ENCODE peak calls at places on chromosome 17, in eight cellular contexts. H, P, J, B, I, D, Q and V are unnamed samples.

GRCh38 chr17:83189673-83190385 is 110.4 kb downstream of the METRNL start:
- DNase-seq in Q (no peak), I (peak), D (peak), H (no peak), B (peak), P (peak), J (no peak), V (no peak)

GRCh38 chr17:9878791-9879525 is 26.1 kb downstream of the RCVRN start:
- DNase-seq in J (no peak), P (peak), H (no peak), D (no peak), B (no peak), Q (no peak), I (peak), V (no peak)

GRCh38 chr17:57104461-57105175 is 19.6 kb downstream of the AKAP1 start:
- DNase-seq in H (no peak), D (no peak), I (peak), J (no peak), P (peak), Q (peak), B (peak), V (no peak)

GRCh38 chr17:17119533-17119932 is 77.3 kb downstream of the MPRIP start:
- DNase-seq in J (peak), H (no peak), Q (peak), I (peak), P (peak), D (no peak), B (peak), V (no peak)

GRCh38 chr17:63356275-63356905 is 89.7 kb downstream of the CYB561 start:
- DNase-seq in P (peak), J (no peak), D (no peak), B (no peak), I (peak), H (peak), Q (peak), V (peak)

GRCh38 chr17:59366773-59367656 is 35.6 kb downstream of the YPEL2 start:
- DNase-seq in H (no peak), D (peak), I (peak), Q (no peak), P (peak), J (no peak), B (no peak), V (peak)

GRCh38 chr17:29089601-29090044 is 46.7 kb downstream of the PIPOX start:
- DNase-seq in D (no peak), P (no peak), J (no peak), B (no peak), I (no peak), Q (no peak), H (no peak), V (no peak)

GRCh38 chr17:79573196-79573929 is 37.5 kb downstream of the RBFOX3 start:
- DNase-seq in P (no peak), H (no peak), J (no peak), Q (peak), I (no peak), D (no peak), B (peak), V (no peak)

GRCh38 chr17:38870259-38871165 is 654 bp downstream of the LASP1 start:
- DNase-seq in J (peak), H (no peak), P (peak), Q (peak), I (peak), B (peak), D (peak), V (peak)

GRCh38 chr17:61416540-61417363 is 17.1 kb downstream of the TBX2 start:
- DNase-seq in B (peak), D (peak), J (no peak), Q (peak), H (peak), I (peak), P (peak), V (peak)

GRCh38 chr17:69046130-69046807 is 14.5 kb downstream of the ABCA9 start:
- DNase-seq in I (no peak), Q (no peak), P (no peak), J (no peak), D (no peak), B (no peak), H (no peak), V (no peak)

GRCh38 chr17:31313982-31314787 is at the start of gene EVI2B:
- DNase-seq in B (no peak), Q (peak), J (no peak), H (no peak), P (peak), I (peak), D (no peak), V (peak)

GRCh38 chr17:66805567-66805966 is 29.4 kb upstream of the CACNG5 start:
- DNase-seq in Q (no peak), D (no peak), I (no peak), P (no peak), B (peak), H (no peak), J (no peak), V (no peak)

GRCh38 chr17:2707721-2708584 is 3.6 kb downstream of the CLUH start:
- DNase-seq in P (peak), J (no peak), B (peak), I (no peak), Q (no peak), H (no peak), D (peak), V (peak)

GRCh38 chr17:29039764-29040598 is 3.0 kb upstream of the PIPOX start:
- DNase-seq in Q (peak), D (no peak), H (no peak), J (no peak), B (no peak), P (peak), I (peak), V (no peak)

GRCh38 chr17:81117672-81118198 is 47.6 kb upstream of the PVALEF start:
- DNase-seq in B (no peak), H (no peak), J (no peak), P (no peak), I (no peak), Q (no peak), D (no peak), V (no peak)

GRCh38 chr17:59769891-59770290 is 62.4 kb downstream of the VMP1 start:
- DNase-seq in J (no peak), P (peak), B (no peak), Q (peak), I (no peak), D (no peak), H (no peak), V (no peak)

GRCh38 chr17:4304417-4305027 is 40.7 kb upstream of the ANKFY1 start:
- DNase-seq in D (no peak), H (peak), J (peak), B (no peak), P (peak), Q (peak), I (peak), V (peak)

GRCh38 chr17:61000911-61001310 is 323.3 kb downstream of the BCAS3 start:
- DNase-seq in B (no peak), I (peak), D (no peak), J (no peak), H (no peak), P (peak), Q (no peak), V (peak)

GRCh38 chr17:73013816-73014663 is 78.4 kb downstream of the SLC39A11 start:
- DNase-seq in I (peak), B (no peak), D (no peak), P (peak), J (no peak), Q (no peak), H (peak), V (no peak)

GRCh38 chr17:31457391-31458234 is 66.1 kb downstream of the RAB11FIP4 start:
- DNase-seq in H (no peak), B (no peak), Q (no peak), J (no peak), P (no peak), D (no peak), I (no peak), V (no peak)

GRCh38 chr17:58535431-58535830 is 21.0 kb upstream of the MTMR4 start:
- DNase-seq in P (peak), I (peak), D (no peak), B (no peak), J (no peak), H (peak), Q (no peak), V (peak)

GRCh38 chr17:3798273-3799180 is 2.5 kb downstream of the ITGAE start:
- DNase-seq in B (peak), J (no peak), D (no peak), H (no peak), I (no peak), Q (no peak), P (peak), V (peak)

GRCh38 chr17:28575126-28575795 is 1.4 kb downstream of the ALDOC start:
- DNase-seq in D (no peak), B (no peak), H (no peak), I (no peak), J (no peak), P (no peak), Q (no peak), V (no peak)

GRCh38 chr17:43468746-43469544 is 14.8 kb upstream of the DHX8 start:
- DNase-seq in B (no peak), P (peak), D (no peak), Q (peak), H (peak), J (no peak), I (peak), V (peak)

GRCh38 chr17:57505841-57506240 is 239.3 kb downstream of the CCDC182 start:
- DNase-seq in J (no peak), H (no peak), Q (no peak), I (no peak), B (no peak), P (no peak), D (no peak), V (no peak)

GRCh38 chr17:51056813-51057510 is 63.7 kb downstream of the SPAG9 start:
- DNase-seq in Q (peak), J (no peak), H (peak), B (no peak), D (no peak), P (peak), I (peak), V (peak)

GRCh38 chr17:67680445-67681224 is 37.1 kb upstream of the NOL11 start:
- DNase-seq in H (no peak), B (no peak), Q (no peak), D (no peak), I (no peak), J (no peak), P (no peak), V (no peak)

GRCh38 chr17:2093349-2093748 is 38.4 kb downstream of the HIC1 start:
- DNase-seq in B (no peak), Q (no peak), J (no peak), H (no peak), D (no peak), P (no peak), I (no peak), V (no peak)

GRCh38 chr17:64256913-64257807 is 5.9 kb downstream of the TEX2 start:
- DNase-seq in P (peak), H (no peak), J (no peak), B (no peak), I (peak), D (no peak), Q (peak), V (peak)

GRCh38 chr17:16491703-16492612 is at the start of gene LRRC75A:
- DNase-seq in D (peak), I (peak), B (peak), H (no peak), J (peak), Q (peak), P (peak), V (peak)

GRCh38 chr17:3528604-3529511 is 28.8 kb downstream of the TRPV3 start:
- DNase-seq in Q (no peak), I (no peak), J (no peak), B (peak), P (no peak), H (no peak), D (peak), V (no peak)

GRCh38 chr17:38729368-38729885 is 714 bp upstream of the CISD3 start:
- DNase-seq in H (no peak), Q (no peak), P (no peak), D (no peak), B (no peak), I (no peak), J (no peak), V (no peak)

GRCh38 chr17:29102046-29102445 is 59.1 kb downstream of the PIPOX start:
- DNase-seq in B (no peak), I (no peak), J (no peak), P (no peak), H (no peak), Q (no peak), D (no peak), V (no peak)

GRCh38 chr17:16027708-16028584 is 28.3 kb downstream of the TTC19 start:
- DNase-seq in I (peak), Q (peak), H (peak), B (no peak), P (peak), J (no peak), D (no peak), V (no peak)

GRCh38 chr17:82815354-82815753 is 24.5 kb downstream of the ZNF750 start:
- DNase-seq in H (no peak), Q (no peak), J (no peak), I (no peak), D (no peak), P (no peak), B (no peak), V (no peak)

GRCh38 chr17:59754547-59754946 is 47.1 kb downstream of the VMP1 start:
- DNase-seq in P (peak), J (no peak), B (no peak), Q (peak), I (peak), H (peak), D (no peak), V (no peak)

GRCh38 chr17:75079023-75079373 is 8.8 kb upstream of the SLC16A5 start:
- DNase-seq in J (no peak), D (no peak), I (no peak), Q (no peak), P (no peak), H (no peak), B (no peak), V (no peak)

GRCh38 chr17:75077490-75078096 is 10.2 kb upstream of the SLC16A5 start:
- DNase-seq in Q (no peak), D (peak), P (peak), J (no peak), B (peak), H (no peak), I (no peak), V (no peak)

GRCh38 chr17:75075597-75076253 is 12.0 kb upstream of the SLC16A5 start:
- DNase-seq in D (no peak), B (no peak), H (no peak), J (no peak), I (no peak), Q (no peak), P (no peak), V (no peak)

GRCh38 chr17:75077072-75077489 is 10.7 kb upstream of the SLC16A5 start:
- DNase-seq in J (no peak), I (no peak), H (no peak), Q (no peak), D (no peak), B (no peak), P (no peak), V (no peak)

GRCh38 chr17:75078097-75079022 is 9.4 kb upstream of the SLC16A5 start:
- DNase-seq in D (no peak), Q (peak), B (no peak), P (peak), I (peak), J (no peak), H (peak), V (no peak)
- H3K4me3 ChIP-seq in D (peak), Q (no peak), B (peak), P (peak), I (no peak), J (no peak), H (peak), V (no peak)

GRCh38 chr17:45319239-45319703 is 2.5 kb upstream of the MAP3K14 start:
- DNase-seq in B (no peak), J (no peak), D (no peak), P (peak), I (peak), Q (peak), H (peak), V (no peak)
- H3K27ac ChIP-seq in B (no peak), J (no peak), D (no peak), P (peak), I (peak), Q (peak), H (peak), V (no peak)

GRCh38 chr17:41315814-41316430 is 412 bp upstream of the KRTAP17-1 start:
- DNase-seq in Q (peak), H (no peak), B (no peak), J (no peak), I (no peak), D (no peak), P (no peak), V (no peak)

GRCh38 chr17:41311111-41311510 is 2.0 kb upstream of the KRTAP16-1 start:
- DNase-seq in H (no peak), Q (no peak), P (no peak), D (no peak), I (no peak), J (no peak), B (no peak), V (no peak)

DNA sequence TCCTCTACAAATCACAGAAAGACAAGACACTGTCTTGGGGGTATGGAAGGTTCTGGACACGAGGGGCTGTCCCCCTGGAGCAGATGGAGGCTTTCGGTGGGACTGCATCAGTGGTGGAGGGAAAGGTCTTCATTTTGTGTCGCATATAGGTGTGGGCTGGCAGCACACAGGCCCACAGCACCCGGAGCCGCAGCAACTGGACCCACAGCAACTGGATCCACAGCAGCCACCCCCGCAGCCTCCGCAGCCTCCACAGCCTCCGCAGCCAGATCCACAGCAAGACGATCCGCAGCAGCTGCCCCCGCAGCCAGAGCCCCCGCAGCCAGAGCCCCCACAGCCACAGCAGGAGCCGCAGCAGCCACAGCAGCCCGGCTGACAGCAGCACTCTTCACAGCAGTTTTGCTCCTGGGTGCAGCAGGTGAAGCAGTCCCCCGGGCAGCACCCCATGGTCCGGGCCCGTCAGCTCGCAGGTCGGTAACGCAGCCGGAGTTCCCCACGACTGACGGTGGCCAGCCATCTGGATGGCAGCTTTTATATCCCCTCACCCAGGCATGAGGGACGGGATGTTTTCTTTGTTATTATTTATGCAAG is at the start of gene KRTAP17-1:
- DNase-seq in P (no peak), D (no peak), I (no peak), Q (no peak), H (no peak), B (no peak), J (no peak), V (no peak)
- H3K4me3 ChIP-seq in P (no peak), D (no peak), I (no peak), Q (no peak), H (no peak), B (no peak), J (no peak), V (no peak)

DNA sequence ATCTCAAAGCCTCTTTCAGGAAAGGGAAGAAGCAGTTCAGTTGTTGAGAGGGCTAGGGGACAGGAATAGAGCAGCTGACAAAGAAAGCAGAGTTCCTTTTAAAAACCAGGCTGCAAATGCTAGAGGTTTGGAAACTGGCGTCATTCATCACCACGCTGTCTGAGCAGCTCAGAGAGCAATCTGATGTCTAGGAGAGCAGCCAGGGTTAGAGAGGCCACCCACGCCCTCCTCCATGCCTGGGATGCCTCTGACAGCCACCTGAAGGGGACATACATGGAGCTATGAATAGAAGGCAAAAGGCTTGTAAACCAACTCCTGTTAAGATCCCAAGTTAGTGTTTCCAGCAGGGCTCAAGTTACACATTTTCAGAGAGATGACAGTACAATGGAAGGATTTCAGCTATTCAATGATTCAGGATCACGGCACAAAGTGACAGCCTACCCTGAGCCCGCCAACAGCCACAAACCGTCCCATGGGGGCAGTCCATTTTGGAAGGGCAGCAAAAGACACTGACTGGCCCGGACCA is 12.4 kb downstream of the RAB5C start:
- DNase-seq in P (peak), D (no peak), Q (no peak), I (peak), B (no peak), J (no peak), H (no peak), V (peak)
- H3K27ac ChIP-seq in P (peak), D (peak), Q (no peak), I (peak), B (no peak), J (no peak), H (no peak), V (peak)

GRCh38 chr17:12666718-12667117 is 1.0 kb downstream of the MYOCD start:
- DNase-seq in I (no peak), P (no peak), H (no peak), D (no peak), B (no peak), J (no peak), Q (no peak), V (no peak)

GRCh38 chr17:12664894-12665262 is 812 bp upstream of the MYOCD start:
- DNase-seq in B (no peak), Q (no peak), J (no peak), D (no peak), P (peak), H (no peak), I (no peak), V (no peak)

GRCh38 chr17:12665263-12666210 is at the start of gene MYOCD:
- DNase-seq in P (peak), H (no peak), D (peak), J (no peak), B (no peak), I (peak), Q (no peak), V (peak)

GRCh38 chr17:12664252-12664651 is 1.4 kb upstream of the MYOCD start:
- DNase-seq in B (no peak), I (no peak), H (no peak), D (no peak), Q (no peak), J (no peak), P (no peak), V (no peak)

DNA sequence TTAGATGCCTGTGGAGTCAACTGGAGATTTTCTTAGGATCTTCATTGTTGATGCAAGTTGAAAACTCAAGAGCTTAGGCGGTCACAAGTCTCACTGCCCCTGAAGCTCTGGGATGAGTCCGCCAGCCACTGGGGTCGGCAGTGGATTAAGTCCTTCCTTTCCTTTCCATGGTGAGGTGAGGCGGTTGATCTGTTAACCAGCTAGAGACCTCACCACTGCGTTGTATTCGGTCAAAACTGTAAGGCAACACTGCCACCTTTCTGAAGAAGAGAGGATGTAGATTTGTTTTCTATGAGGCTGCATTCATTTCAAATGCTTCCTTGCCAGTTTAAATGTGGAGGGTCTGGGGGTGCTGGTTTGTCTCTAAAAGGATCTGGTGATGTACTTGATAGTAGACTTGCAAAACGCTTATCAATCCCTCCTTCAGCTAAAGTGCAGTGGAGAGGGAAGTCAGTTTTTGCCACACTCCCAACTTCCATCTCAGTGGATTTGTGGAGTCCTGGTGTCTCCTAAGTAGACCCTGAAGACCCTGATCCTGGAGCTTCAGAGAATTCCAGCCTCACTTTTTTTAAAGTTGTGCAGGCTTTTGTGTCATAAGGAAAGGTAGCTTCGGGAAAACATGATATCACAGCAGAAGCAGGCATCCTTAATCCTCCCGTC is 1.7 kb downstream of the MYOCD start:
- DNase-seq in H (peak), I (peak), J (no peak), D (no peak), Q (no peak), B (no peak), P (peak), V (peak)
- H3K4me3 ChIP-seq in H (no peak), I (peak), J (no peak), D (peak), Q (no peak), B (no peak), P (no peak), V (peak)